ENCODE peak calls at places on chromosome 9, in six cellular contexts. B, K, X, D, Z and O are unnamed samples.
A peak's percentile ranks its signal among the peaks of the same experiment; 100 is the strongest.

GRCh38 chr9:32741706-32742105 is 41.6 kb upstream of the TMEM215 start:
- DNase-seq in X (peak; percentile 68), B (no peak), Z (no peak), K (no peak), D (peak; percentile 26), O (no peak)

GRCh38 chr9:124215956-124216355 is 41.8 kb upstream of the NEK6 start:
- DNase-seq in Z (no peak), X (no peak), K (no peak), D (no peak), B (no peak), O (no peak)

GRCh38 chr9:98503867-98504800 is 204.6 kb downstream of the GABBR2 start:
- DNase-seq in K (no peak), D (no peak), B (no peak), Z (no peak), X (no peak), O (no peak)

GRCh38 chr9:16877256-16877655 is 6.8 kb upstream of the BNC2 start:
- DNase-seq in K (no peak), Z (no peak), B (no peak), D (no peak), X (no peak), O (no peak)

GRCh38 chr9:806285-807156 is 35.0 kb upstream of the DMRT1 start:
- DNase-seq in X (no peak), K (no peak), D (peak; percentile 48), B (no peak), Z (peak; percentile 14), O (peak; percentile 43)

GRCh38 chr9:23702311-23702922 is 123.6 kb downstream of the ELAVL2 start:
- DNase-seq in D (no peak), X (peak; percentile 47), B (no peak), K (no peak), Z (no peak), O (no peak)

GRCh38 chr9:86093788-86094555 is 5.4 kb downstream of the GOLM1 start:
- DNase-seq in D (no peak), K (no peak), X (peak; percentile 96), Z (no peak), B (no peak), O (no peak)

GRCh38 chr9:36867672-36868471 is 166.2 kb downstream of the PAX5 start:
- DNase-seq in D (no peak), Z (no peak), K (no peak), X (peak; percentile 99), B (no peak), O (no peak)

GRCh38 chr9:16516887-16517286 is 353.6 kb downstream of the BNC2 start:
- DNase-seq in K (no peak), Z (no peak), B (no peak), X (no peak), D (peak; percentile 80), O (peak; percentile 59)

GRCh38 chr9:79120533-79121315 is 451.0 kb upstream of the TLE4 start:
- DNase-seq in B (no peak), X (peak; percentile 99), Z (no peak), K (no peak), D (no peak), O (no peak)

GRCh38 chr9:86974421-86974820 is 27.1 kb upstream of the GAS1 start:
- DNase-seq in D (peak; percentile 47), B (no peak), K (no peak), Z (no peak), X (no peak), O (no peak)